ENCODE peak calls at places on chromosomes 3 and 15, in five cellular contexts. G, C, R, X and N are unnamed samples.
A peak's percentile ranks its signal among the peaks of the same experiment; 100 is the strongest.

GRCh38 chr3:109187390-109187789 is 50.9 kb downstream of the C3orf85 start:
- DNase-seq in G (no peak), C (no peak), R (no peak), X (no peak), N (no peak)

GRCh38 chr3:14253022-14253761 is 74.6 kb downstream of the LSM3 start:
- DNase-seq in G (peak; percentile 16), C (no peak), R (peak; percentile 84), X (no peak), N (no peak)

GRCh38 chr3:53705774-53706173 is 140.4 kb downstream of the CHDH start:
- DNase-seq in G (no peak), C (no peak), R (no peak), X (no peak), N (no peak)

GRCh38 chr3:179179979-179180758 is 32.0 kb downstream of the PIK3CA start:
- DNase-seq in G (no peak), C (no peak), R (peak; percentile 63), X (peak; percentile 40), N (no peak)

GRCh38 chr3:9690451-9691450 is 12.9 kb upstream of the CPNE9 start:
- DNase-seq in G (no peak), C (no peak), R (peak; percentile 30), X (no peak), N (peak; percentile 51)

GRCh38 chr3:187914231-187914630 is 169.0 kb upstream of the BCL6 start:
- DNase-seq in G (peak; percentile 89), C (no peak), R (no peak), X (no peak), N (no peak)

GRCh38 chr3:73633916-73634344 is 9.2 kb upstream of the PDZRN3 start:
- DNase-seq in G (no peak), C (no peak), R (peak; percentile 36), X (no peak), N (no peak)

GRCh38 chr3:60307800-60308199 is 943.5 kb downstream of the FHIT start:
- DNase-seq in G (no peak), C (no peak), R (no peak), X (no peak), N (no peak)

GRCh38 chr3:114179575-114179974 is 723 bp upstream of the DRD3 start:
- DNase-seq in G (peak; percentile 43), C (peak; percentile 15), R (peak; percentile 46), X (peak; percentile 19), N (peak; percentile 35)

GRCh38 chr3:186772886-186773417 is 10.4 kb upstream of the EIF4A2 start:
- DNase-seq in G (no peak), C (no peak), R (peak; percentile 35), X (peak; percentile 39), N (peak; percentile 91)

GRCh38 chr15:31801152-31801551 is 229.2 kb upstream of the CHRNA7 start:
- DNase-seq in G (peak; percentile 37), C (no peak), R (peak; percentile 0), X (no peak), N (no peak)

GRCh38 chr3:123137001-123137400 is 64.7 kb upstream of the SEC22A start:
- DNase-seq in G (no peak), C (no peak), R (no peak), X (no peak), N (no peak)

GRCh38 chr15:29942548-29942947 is 120.3 kb upstream of the TJP1 start:
- DNase-seq in G (no peak), C (no peak), R (no peak), X (no peak), N (no peak)

GRCh38 chr15:79863886-79864285 is 32.9 kb downstream of the MTHFS start:
- DNase-seq in G (peak; percentile 76), C (no peak), R (peak; percentile 78), X (peak; percentile 73), N (no peak)

DNA sequence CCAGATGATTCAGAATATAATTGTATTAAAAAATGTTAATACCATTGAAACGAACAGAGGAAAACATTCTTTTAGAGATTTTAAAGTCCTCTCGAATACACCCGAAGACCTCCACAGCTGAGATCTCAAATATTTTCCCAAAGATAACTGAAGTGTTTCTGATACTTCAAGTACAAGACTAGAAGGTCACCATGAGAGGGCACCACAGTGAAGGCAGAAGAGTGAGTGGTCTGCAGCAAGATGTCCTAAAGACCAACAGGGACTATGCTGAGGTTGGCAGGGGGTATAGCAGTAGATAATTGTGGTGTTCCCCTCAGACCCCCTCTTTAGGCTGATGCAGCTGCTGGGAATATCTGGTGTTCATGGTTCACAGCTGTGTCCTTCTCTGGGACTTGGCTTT is 156.5 kb downstream of the PDCD6IP start:
- DNase-seq in G (no peak), C (no peak), R (no peak), X (peak; percentile 4), N (peak; percentile 43)
- TF ChIP-seq CTCF in G (peak; percentile 14), C (no peak), R (peak; percentile 26), X (no peak), N (peak; percentile 78)

DNA sequence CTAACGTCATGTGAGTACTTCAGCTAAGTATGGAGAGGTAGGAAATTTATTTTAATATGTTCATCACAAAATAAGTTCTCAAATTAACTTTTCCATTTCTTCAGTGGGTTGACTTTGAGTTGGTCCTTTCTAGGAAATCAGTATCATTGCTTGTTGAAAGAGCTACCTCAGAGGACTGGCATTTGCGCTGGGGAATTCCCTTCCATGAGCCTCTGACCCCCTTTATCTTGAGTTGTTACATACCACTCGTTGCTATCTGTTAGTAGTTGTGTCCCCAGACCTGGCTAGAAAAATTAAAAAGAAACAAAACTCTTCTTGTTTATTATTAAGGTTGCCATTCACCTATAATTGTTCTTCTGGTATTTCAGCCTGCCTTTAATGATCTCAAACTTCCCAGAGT is 96.8 kb upstream of the ROBO2 start:
- DNase-seq in G (no peak), C (no peak), R (peak; percentile 17), X (no peak), N (no peak)
- H3K4me2 ChIP-seq in G (no peak overlapping the region), C (no peak overlapping the region), R (no peak overlapping the region), X (no peak overlapping the region), N (no peak overlapping the region)

GRCh38 chr3:72334681-72335457 is 513.4 kb downstream of the SHQ1 start:
- DNase-seq in G (no peak), C (no peak), R (no peak), X (no peak), N (no peak)
- TF ChIP-seq CTCF in G (no peak), C (no peak), R (no peak), X (no peak), N (no peak)

GRCh38 chr3:113148307-113148703 is 63.1 kb upstream of the BOC start:
- DNase-seq in G (peak; percentile 73), C (no peak), R (no peak), X (no peak), N (no peak)
- H3K4me2 ChIP-seq in G (peak overlapping the region; percentile 30), C (no peak overlapping the region), R (no peak overlapping the region), X (no peak overlapping the region), N (no peak overlapping the region)

DNA sequence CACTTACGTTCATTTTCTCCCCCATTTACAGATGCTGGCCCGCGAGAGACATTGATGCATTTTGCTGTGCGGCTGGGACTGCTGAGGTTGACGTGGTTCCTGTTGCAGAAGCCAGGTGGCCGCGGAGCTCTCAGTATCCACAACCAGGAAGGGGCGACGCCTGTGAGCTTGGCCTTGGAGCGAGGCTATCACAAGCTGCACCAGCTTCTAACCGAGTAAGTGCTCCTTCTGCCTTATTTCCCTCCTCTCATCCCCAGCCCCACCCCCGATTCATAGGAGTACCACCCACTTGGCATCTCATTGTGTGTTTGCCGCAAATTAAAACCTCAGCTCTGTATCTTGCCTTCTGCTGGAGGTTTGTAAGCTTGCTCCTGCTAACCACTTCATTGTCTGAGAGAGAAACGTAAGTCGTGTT is 163.3 kb downstream of the AKAP13 start:
- DNase-seq in G (no peak), C (no peak), R (no peak), X (peak; percentile 43), N (no peak)
- TF ChIP-seq CTCF in G (no peak), C (no peak), R (peak; percentile 18), X (no peak), N (no peak)

DNA sequence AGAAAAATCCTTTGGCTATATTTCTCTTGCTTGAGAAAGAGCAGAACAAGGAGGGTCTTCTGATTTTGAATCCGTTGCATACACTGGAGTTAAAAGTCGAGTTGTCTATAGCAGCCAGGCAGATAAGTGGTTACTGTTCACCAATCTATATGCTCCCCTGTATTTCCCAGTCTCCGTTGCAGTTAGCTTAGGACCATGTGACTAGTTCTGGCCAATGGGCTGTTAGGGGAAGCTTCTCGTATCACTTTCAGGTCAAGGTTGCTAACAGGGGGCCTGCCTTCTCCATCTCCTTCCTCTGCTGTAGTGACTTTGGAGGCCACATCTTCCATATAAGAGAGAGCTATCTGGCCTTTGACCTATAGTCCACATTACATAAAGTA is 188.5 kb upstream of the KBTBD8 start:
- DNase-seq in G (no peak), C (no peak), R (no peak), X (peak; percentile 10), N (peak; percentile 6)
- H3K4me2 ChIP-seq in G (no peak overlapping the region), C (no peak overlapping the region), R (no peak overlapping the region), X (no peak overlapping the region), N (no peak overlapping the region)

GRCh38 chr3:6989608-6990291 is 128.8 kb downstream of the GRM7 start:
- DNase-seq in G (no peak), C (no peak), R (peak; percentile 2), X (no peak), N (no peak)
- TF ChIP-seq CTCF in G (no peak), C (no peak), R (no peak), X (no peak), N (no peak)